ENCODE peak calls at places on chromosomes 16 and 17, in nine cellular contexts. G is germinal center; J is stimulated activated CD4-positive, alpha-beta T cell treated with anti-CD3 and anti-CD28 coated beads, Interleukin-12 subunit alpha, Interleukin-12 subunit beta, amount 100 ng/mL, for 48 hours; K is effector CD4-positive, alpha-beta T cell; B is substantia nigra; F is OCI-M1; S is GM10248; U is AG09319; A is Calu3. C is an unnamed sample.

GRCh38 chr17:1055751-1056645 is 59.1 kb downstream of the TIMM22 start:
- DNase-seq in S (peak), U (peak), J (peak), K (peak), A (peak), F (peak), B (peak), G (peak), C (peak)

GRCh38 chr16:25052530-25052929 is 37.4 kb upstream of the ARHGAP17 start:
- DNase-seq in B (no peak), J (no peak), F (no peak), A (no peak), S (no peak), K (no peak), G (no peak), U (no peak), C (no peak)

GRCh38 chr17:17191961-17192381 is 14.2 kb downstream of the PLD6 start:
- DNase-seq in G (no peak), K (no peak), A (no peak), J (no peak), B (no peak), U (no peak), F (no peak), S (no peak), C (no peak)

GRCh38 chr16:2196162-2196980 is at the start of gene CASKIN1:
- DNase-seq in J (no peak), K (no peak), B (peak), G (peak), F (peak), S (peak), U (no peak), A (peak), C (no peak)

GRCh38 chr17:75832164-75832651 is 12.0 kb downstream of the UNC13D start:
- DNase-seq in S (no peak), J (no peak), A (no peak), F (no peak), U (no peak), K (peak), B (no peak), G (no peak), C (no peak)

GRCh38 chr16:89352091-89352681 is 134.7 kb downstream of the ZNF778 start:
- DNase-seq in A (no peak), S (no peak), F (no peak), J (no peak), G (no peak), U (no peak), K (no peak), B (no peak), C (no peak)

GRCh38 chr16:67349172-67349571 is 22.6 kb downstream of the LRRC36 start:
- DNase-seq in K (no peak), S (no peak), U (no peak), A (no peak), G (no peak), B (no peak), J (no peak), F (peak), C (peak)

GRCh38 chr17:79509008-79509407 is 101.8 kb downstream of the RBFOX3 start:
- DNase-seq in G (no peak), J (no peak), B (no peak), S (no peak), K (no peak), A (no peak), F (no peak), U (no peak), C (no peak)

GRCh38 chr17:48051278-48051677 is 3.1 kb downstream of the NFE2L1 start:
- DNase-seq in K (no peak), S (no peak), G (no peak), U (no peak), B (peak), A (no peak), J (no peak), F (no peak), C (no peak)

GRCh38 chr17:67947325-67947813 is 48.9 kb downstream of the C17orf58 start:
- DNase-seq in B (no peak), J (no peak), K (no peak), G (no peak), A (no peak), U (no peak), F (no peak), S (no peak), C (no peak)

GRCh38 chr17:79841369-79842135 is 2.3 kb upstream of the CBX4 start:
- DNase-seq in F (no peak), U (no peak), B (no peak), J (no peak), S (no peak), G (no peak), A (no peak), K (no peak), C (peak)

GRCh38 chr17:67244621-67245072 is 349 bp downstream of the HELZ start:
- DNase-seq in J (no peak), U (no peak), K (no peak), B (peak), F (peak), G (no peak), A (peak), S (no peak), C (no peak)

GRCh38 chr17:74274060-74274702 is at the start of gene DNAI2:
- DNase-seq in G (no peak), U (no peak), S (no peak), F (no peak), J (no peak), B (peak), K (no peak), A (no peak), C (no peak)

GRCh38 chr17:65079489-65079900 is 23.0 kb upstream of the GNA13 start:
- DNase-seq in K (no peak), B (no peak), J (no peak), S (no peak), G (no peak), U (no peak), F (no peak), A (no peak), C (no peak)

GRCh38 chr17:27407916-27408846 is 48.1 kb upstream of the KSR1 start:
- DNase-seq in A (no peak), J (no peak), F (no peak), U (peak), B (no peak), G (no peak), S (no peak), K (no peak), C (no peak)

GRCh38 chr17:71118039-71118438 is 948.7 kb downstream of the KCNJ2 start:
- DNase-seq in F (peak), U (no peak), K (no peak), G (no peak), A (peak), J (no peak), S (no peak), B (no peak), C (no peak)

GRCh38 chr17:38982858-38983746 is 15.9 kb upstream of the FBXO47 start:
- DNase-seq in K (peak), S (peak), B (no peak), U (peak), F (peak), J (peak), A (peak), G (peak), C (peak)

GRCh38 chr17:77042688-77043330 is 98.0 kb upstream of the SEC14L1 start:
- DNase-seq in U (no peak), J (no peak), S (no peak), K (no peak), G (no peak), A (no peak), B (no peak), F (no peak), C (no peak)

GRCh38 chr16:48013476-48013875 is 142.3 kb downstream of the ABCC12 start:
- DNase-seq in K (no peak), B (peak), J (no peak), A (no peak), F (no peak), S (no peak), G (no peak), U (no peak), C (no peak)

GRCh38 chr17:43851744-43852143 is 4.8 kb downstream of the CD300LG start:
- DNase-seq in F (no peak), J (no peak), B (no peak), K (no peak), S (no peak), U (no peak), A (no peak), G (no peak), C (no peak)

GRCh38 chr16:2458887-2459646 is 842 bp upstream of the TEDC2 start:
- DNase-seq in A (peak), K (no peak), U (no peak), S (no peak), F (no peak), G (peak), J (no peak), B (peak), C (no peak)

GRCh38 chr16:70476272-70477020 is 22.1 kb downstream of the FCSK start:
- DNase-seq in G (peak), S (peak), K (no peak), B (peak), F (no peak), A (peak), J (peak), U (no peak), C (no peak)

GRCh38 chr17:27667656-27668487 is 36.9 kb downstream of the LGALS9 start:
- DNase-seq in A (no peak), K (no peak), F (no peak), S (no peak), U (no peak), J (no peak), G (no peak), B (no peak), C (no peak)